ENCODE peak calls at places on chromosomes 4 and X, in eight cellular contexts. One of them, this sample, is unnamed.

GRCh38 chrX:17441965-17442364 is 67.0 kb downstream of the NHS start:
- DNase-seq in NCI-H1694 treated with DMSO at 0.1 percent for 48 hours: no peak
- DNase-seq in hepatic stellate cell: peak
- DNase-seq in iPS-NIHi11: no peak
- DNase-seq in NCI-H1105 treated with DMSO at 0.1 percent for 48 hours: no peak
- DNase-seq in GDM1: no peak
- DNase-seq in stimulated activated CD4-positive, alpha-beta T cell treated with anti-CD3 and anti-CD28 coated beads, Interleukin-2, amount 100 ng/mL, for 4 hours: no peak
- DNase-seq in psoas muscle: no peak
- DNase-seq in this sample: no peak

GRCh38 chrX:69987691-69988090 is 62.0 kb downstream of the AWAT2 start:
- DNase-seq in NCI-H1694 treated with DMSO at 0.1 percent for 48 hours: peak
- DNase-seq in hepatic stellate cell: no peak
- DNase-seq in iPS-NIHi11: no peak
- DNase-seq in NCI-H1105 treated with DMSO at 0.1 percent for 48 hours: peak
- DNase-seq in GDM1: no peak
- DNase-seq in stimulated activated CD4-positive, alpha-beta T cell treated with anti-CD3 and anti-CD28 coated beads, Interleukin-2, amount 100 ng/mL, for 4 hours: no peak
- DNase-seq in psoas muscle: no peak
- DNase-seq in this sample: no peak

GRCh38 chrX:119398974-119399771 is at the start of gene SLC25A43:
- DNase-seq in NCI-H1694 treated with DMSO at 0.1 percent for 48 hours: no peak
- DNase-seq in hepatic stellate cell: peak
- DNase-seq in iPS-NIHi11: peak
- DNase-seq in NCI-H1105 treated with DMSO at 0.1 percent for 48 hours: no peak
- DNase-seq in GDM1: peak
- DNase-seq in stimulated activated CD4-positive, alpha-beta T cell treated with anti-CD3 and anti-CD28 coated beads, Interleukin-2, amount 100 ng/mL, for 4 hours: peak
- DNase-seq in psoas muscle: peak
- DNase-seq in this sample: peak

GRCh38 chr4:2482693-2483092 is 13.8 kb downstream of the RNF4 start:
- DNase-seq in NCI-H1694 treated with DMSO at 0.1 percent for 48 hours: no peak
- DNase-seq in hepatic stellate cell: no peak
- DNase-seq in iPS-NIHi11: no peak
- DNase-seq in NCI-H1105 treated with DMSO at 0.1 percent for 48 hours: no peak
- DNase-seq in GDM1: no peak
- DNase-seq in stimulated activated CD4-positive, alpha-beta T cell treated with anti-CD3 and anti-CD28 coated beads, Interleukin-2, amount 100 ng/mL, for 4 hours: no peak
- DNase-seq in psoas muscle: peak
- DNase-seq in this sample: no peak

GRCh38 chr4:39565925-39566630 is 38.8 kb upstream of the UGDH start:
- DNase-seq in NCI-H1694 treated with DMSO at 0.1 percent for 48 hours: no peak
- DNase-seq in hepatic stellate cell: peak
- DNase-seq in iPS-NIHi11: no peak
- DNase-seq in NCI-H1105 treated with DMSO at 0.1 percent for 48 hours: no peak
- DNase-seq in GDM1: no peak
- DNase-seq in stimulated activated CD4-positive, alpha-beta T cell treated with anti-CD3 and anti-CD28 coated beads, Interleukin-2, amount 100 ng/mL, for 4 hours: no peak
- DNase-seq in psoas muscle: no peak
- DNase-seq in this sample: no peak

GRCh38 chr4:139762715-139763114 is 97.1 kb downstream of the MGST2 start:
- DNase-seq in NCI-H1694 treated with DMSO at 0.1 percent for 48 hours: no peak
- DNase-seq in hepatic stellate cell: no peak
- DNase-seq in iPS-NIHi11: no peak
- DNase-seq in NCI-H1105 treated with DMSO at 0.1 percent for 48 hours: no peak
- DNase-seq in GDM1: peak
- DNase-seq in stimulated activated CD4-positive, alpha-beta T cell treated with anti-CD3 and anti-CD28 coated beads, Interleukin-2, amount 100 ng/mL, for 4 hours: no peak
- DNase-seq in psoas muscle: no peak
- DNase-seq in this sample: no peak

GRCh38 chr4:2350982-2351381 is 67.5 kb downstream of the ZFYVE28 start:
- DNase-seq in NCI-H1694 treated with DMSO at 0.1 percent for 48 hours: no peak
- DNase-seq in hepatic stellate cell: no peak
- DNase-seq in iPS-NIHi11: no peak
- DNase-seq in NCI-H1105 treated with DMSO at 0.1 percent for 48 hours: no peak
- DNase-seq in GDM1: no peak
- DNase-seq in stimulated activated CD4-positive, alpha-beta T cell treated with anti-CD3 and anti-CD28 coated beads, Interleukin-2, amount 100 ng/mL, for 4 hours: no peak
- DNase-seq in psoas muscle: no peak
- DNase-seq in this sample: peak

GRCh38 chr4:70746179-70746839 is 24.5 kb downstream of the RUFY3 start:
- DNase-seq in NCI-H1694 treated with DMSO at 0.1 percent for 48 hours: no peak
- DNase-seq in hepatic stellate cell: no peak
- DNase-seq in iPS-NIHi11: no peak
- DNase-seq in NCI-H1105 treated with DMSO at 0.1 percent for 48 hours: no peak
- DNase-seq in GDM1: no peak
- DNase-seq in stimulated activated CD4-positive, alpha-beta T cell treated with anti-CD3 and anti-CD28 coated beads, Interleukin-2, amount 100 ng/mL, for 4 hours: no peak
- DNase-seq in psoas muscle: no peak
- DNase-seq in this sample: no peak

GRCh38 chr4:76166480-76166879 is 18.3 kb upstream of the NUP54 start:
- DNase-seq in NCI-H1694 treated with DMSO at 0.1 percent for 48 hours: no peak
- DNase-seq in hepatic stellate cell: no peak
- DNase-seq in iPS-NIHi11: no peak
- DNase-seq in NCI-H1105 treated with DMSO at 0.1 percent for 48 hours: no peak
- DNase-seq in GDM1: no peak
- DNase-seq in stimulated activated CD4-positive, alpha-beta T cell treated with anti-CD3 and anti-CD28 coated beads, Interleukin-2, amount 100 ng/mL, for 4 hours: no peak
- DNase-seq in psoas muscle: no peak
- DNase-seq in this sample: no peak

GRCh38 chr4:182916483-182917181 is 554 bp downstream of the DCTD start:
- DNase-seq in NCI-H1694 treated with DMSO at 0.1 percent for 48 hours: no peak
- DNase-seq in hepatic stellate cell: peak
- DNase-seq in iPS-NIHi11: peak
- DNase-seq in NCI-H1105 treated with DMSO at 0.1 percent for 48 hours: peak
- DNase-seq in GDM1: peak
- DNase-seq in stimulated activated CD4-positive, alpha-beta T cell treated with anti-CD3 and anti-CD28 coated beads, Interleukin-2, amount 100 ng/mL, for 4 hours: peak
- DNase-seq in psoas muscle: peak
- DNase-seq in this sample: peak

GRCh38 chr4:174702974-174703478 is 126.0 kb downstream of the GLRA3 start:
- DNase-seq in NCI-H1694 treated with DMSO at 0.1 percent for 48 hours: no peak
- DNase-seq in hepatic stellate cell: no peak
- DNase-seq in iPS-NIHi11: no peak
- DNase-seq in NCI-H1105 treated with DMSO at 0.1 percent for 48 hours: no peak
- DNase-seq in GDM1: no peak
- DNase-seq in stimulated activated CD4-positive, alpha-beta T cell treated with anti-CD3 and anti-CD28 coated beads, Interleukin-2, amount 100 ng/mL, for 4 hours: no peak
- DNase-seq in psoas muscle: no peak
- DNase-seq in this sample: no peak

This sample was measured in aorta.